ENCODE peak calls at places on chromosomes 11 and 22, in four cellular contexts. One of them, this sample, is unnamed.

GRCh38 chr11:19398772-19399542 is 158.2 kb upstream of the E2F8 start:
- DNase-seq in fibroblast of mammary gland: peak
- DNase-seq in upper lobe of right lung: no peak
- DNase-seq in CD8-positive, alpha-beta T cell: no peak
- DNase-seq in this sample: no peak

GRCh38 chr11:88288560-88288959 is 49.0 kb downstream of the CTSC start:
- DNase-seq in fibroblast of mammary gland: no peak
- DNase-seq in upper lobe of right lung: no peak
- DNase-seq in CD8-positive, alpha-beta T cell: no peak
- DNase-seq in this sample: no peak

GRCh38 chr11:60761436-60762190 is 4.9 kb downstream of the MS4A15 start:
- DNase-seq in fibroblast of mammary gland: no peak
- DNase-seq in upper lobe of right lung: no peak
- DNase-seq in CD8-positive, alpha-beta T cell: no peak
- DNase-seq in this sample: no peak

GRCh38 chr11:28289444-28289843 is 181.3 kb downstream of the METTL15 start:
- DNase-seq in fibroblast of mammary gland: no peak
- DNase-seq in upper lobe of right lung: no peak
- DNase-seq in CD8-positive, alpha-beta T cell: no peak
- DNase-seq in this sample: no peak

GRCh38 chr11:58003591-58003990 is 20.1 kb upstream of the OR9Q1 start:
- DNase-seq in fibroblast of mammary gland: no peak
- DNase-seq in upper lobe of right lung: no peak
- DNase-seq in CD8-positive, alpha-beta T cell: no peak
- DNase-seq in this sample: no peak

GRCh38 chr11:32829157-32829679 is 509 bp upstream of the PRRG4 start:
- DNase-seq in fibroblast of mammary gland: no peak
- DNase-seq in upper lobe of right lung: no peak
- DNase-seq in CD8-positive, alpha-beta T cell: no peak
- DNase-seq in this sample: no peak

GRCh38 chr11:80980221-80980620 is 1539.4 kb upstream of the TENM4 start:
- DNase-seq in fibroblast of mammary gland: peak
- DNase-seq in upper lobe of right lung: no peak
- DNase-seq in CD8-positive, alpha-beta T cell: no peak
- DNase-seq in this sample: no peak

GRCh38 chr11:2194877-2195755 is 23.5 kb upstream of the TH start:
- DNase-seq in fibroblast of mammary gland: peak
- DNase-seq in upper lobe of right lung: no peak
- DNase-seq in CD8-positive, alpha-beta T cell: peak
- DNase-seq in this sample: peak

GRCh38 chr11:2289350-2289749 is 12.4 kb downstream of the C11orf21 start:
- DNase-seq in fibroblast of mammary gland: no peak
- DNase-seq in upper lobe of right lung: no peak
- DNase-seq in CD8-positive, alpha-beta T cell: no peak
- DNase-seq in this sample: peak

GRCh38 chr11:704799-705645 is 1.0 kb upstream of the EPS8L2 start:
- DNase-seq in fibroblast of mammary gland: no peak
- DNase-seq in upper lobe of right lung: peak
- DNase-seq in CD8-positive, alpha-beta T cell: no peak
- DNase-seq in this sample: no peak

GRCh38 chr11:3632070-3632660 is 9.6 kb downstream of the ART5 start:
- DNase-seq in fibroblast of mammary gland: no peak
- DNase-seq in upper lobe of right lung: peak
- DNase-seq in CD8-positive, alpha-beta T cell: no peak
- DNase-seq in this sample: no peak

GRCh38 chr11:46446343-46446751 is 54.8 kb upstream of the CHRM4 start:
- DNase-seq in fibroblast of mammary gland: peak
- DNase-seq in upper lobe of right lung: no peak
- DNase-seq in CD8-positive, alpha-beta T cell: no peak
- DNase-seq in this sample: no peak

GRCh38 chr11:81772161-81772560 is 961.5 kb downstream of the FAM181B start:
- DNase-seq in fibroblast of mammary gland: peak
- DNase-seq in upper lobe of right lung: no peak
- DNase-seq in CD8-positive, alpha-beta T cell: no peak
- DNase-seq in this sample: no peak

GRCh38 chr11:36162282-36162825 is 126.9 kb downstream of the COMMD9 start:
- DNase-seq in fibroblast of mammary gland: no peak
- DNase-seq in upper lobe of right lung: no peak
- DNase-seq in CD8-positive, alpha-beta T cell: no peak
- DNase-seq in this sample: no peak

GRCh38 chr11:62931501-62932278 is 10.5 kb upstream of the CHRM1 start:
- DNase-seq in fibroblast of mammary gland: peak
- DNase-seq in upper lobe of right lung: no peak
- DNase-seq in CD8-positive, alpha-beta T cell: no peak
- DNase-seq in this sample: no peak

GRCh38 chr11:69251639-69252493 is 42.1 kb upstream of the MYEOV start:
- DNase-seq in fibroblast of mammary gland: no peak
- DNase-seq in upper lobe of right lung: peak
- DNase-seq in CD8-positive, alpha-beta T cell: no peak
- DNase-seq in this sample: no peak

GRCh38 chr11:4539603-4540219 is 5.3 kb upstream of the OR52M1 start:
- DNase-seq in fibroblast of mammary gland: peak
- DNase-seq in upper lobe of right lung: peak
- DNase-seq in CD8-positive, alpha-beta T cell: peak
- DNase-seq in this sample: peak

GRCh38 chr11:120632579-120632978 is 121.0 kb downstream of the GRIK4 start:
- DNase-seq in fibroblast of mammary gland: no peak
- DNase-seq in upper lobe of right lung: no peak
- DNase-seq in CD8-positive, alpha-beta T cell: no peak
- DNase-seq in this sample: no peak

GRCh38 chr11:124402326-124402922 is 3.6 kb upstream of the OR8B3 start:
- DNase-seq in fibroblast of mammary gland: peak
- DNase-seq in upper lobe of right lung: no peak
- DNase-seq in CD8-positive, alpha-beta T cell: no peak
- DNase-seq in this sample: peak

GRCh38 chr11:2147391-2147790 is 8.2 kb upstream of the IGF2 start:
- DNase-seq in fibroblast of mammary gland: no peak
- DNase-seq in upper lobe of right lung: no peak
- DNase-seq in CD8-positive, alpha-beta T cell: no peak
- DNase-seq in this sample: no peak

GRCh38 chr11:126328938-126329643 is 25.2 kb downstream of the DCPS start:
- DNase-seq in fibroblast of mammary gland: no peak
- DNase-seq in upper lobe of right lung: no peak
- DNase-seq in CD8-positive, alpha-beta T cell: no peak
- DNase-seq in this sample: no peak

GRCh38 chr22:35517207-35517606 is 23.4 kb upstream of the RASD2 start:
- DNase-seq in fibroblast of mammary gland: no peak
- DNase-seq in upper lobe of right lung: no peak
- DNase-seq in CD8-positive, alpha-beta T cell: no peak
- DNase-seq in this sample: no peak

GRCh38 chr11:122128146-122128545 is 12.1 kb upstream of the BLID start:
- DNase-seq in fibroblast of mammary gland: no peak
- DNase-seq in upper lobe of right lung: no peak
- DNase-seq in CD8-positive, alpha-beta T cell: no peak
- DNase-seq in this sample: no peak

GRCh38 chr11:43567396-43567975 is 113.1 kb upstream of the HSD17B12 start:
- DNase-seq in fibroblast of mammary gland: peak
- DNase-seq in upper lobe of right lung: no peak
- DNase-seq in CD8-positive, alpha-beta T cell: no peak
- DNase-seq in this sample: no peak

GRCh38 chr11:114775849-114776621 is 97.7 kb downstream of the NXPE2 start:
- DNase-seq in fibroblast of mammary gland: no peak
- DNase-seq in upper lobe of right lung: no peak
- DNase-seq in CD8-positive, alpha-beta T cell: no peak
- DNase-seq in this sample: no peak

GRCh38 chr11:112173152-112173551 is 2.2 kb upstream of the BCO2 start:
- DNase-seq in fibroblast of mammary gland: no peak
- DNase-seq in upper lobe of right lung: no peak
- DNase-seq in CD8-positive, alpha-beta T cell: no peak
- DNase-seq in this sample: no peak

GRCh38 chr11:31671681-31672080 is 139.4 kb downstream of the PAX6 start:
- DNase-seq in fibroblast of mammary gland: no peak
- DNase-seq in upper lobe of right lung: no peak
- DNase-seq in CD8-positive, alpha-beta T cell: no peak
- DNase-seq in this sample: no peak

GRCh38 chr22:20060700-20061480 is 19.2 kb upstream of the DGCR8 start:
- DNase-seq in fibroblast of mammary gland: no peak
- DNase-seq in upper lobe of right lung: no peak
- DNase-seq in CD8-positive, alpha-beta T cell: peak
- DNase-seq in this sample: no peak
- TF ChIP-seq CTCF in fibroblast of mammary gland: no peak
- TF ChIP-seq CTCF in upper lobe of right lung: peak
- TF ChIP-seq CTCF in CD8-positive, alpha-beta T cell: no peak
- TF ChIP-seq CTCF in this sample: no peak

GRCh38 chr11:93646399-93646798 is 15.1 kb upstream of the CEP295 start:
- DNase-seq in fibroblast of mammary gland: no peak
- DNase-seq in upper lobe of right lung: no peak
- DNase-seq in CD8-positive, alpha-beta T cell: no peak
- DNase-seq in this sample: no peak

GRCh38 chr11:93645938-93646337 is 15.5 kb upstream of the CEP295 start:
- DNase-seq in fibroblast of mammary gland: no peak
- DNase-seq in upper lobe of right lung: no peak
- DNase-seq in CD8-positive, alpha-beta T cell: no peak
- DNase-seq in this sample: no peak

GRCh38 chr11:93639548-93639947 is 21.9 kb upstream of the CEP295 start:
- DNase-seq in fibroblast of mammary gland: no peak
- DNase-seq in upper lobe of right lung: no peak
- DNase-seq in CD8-positive, alpha-beta T cell: no peak
- DNase-seq in this sample: no peak

GRCh38 chr11:93648168-93648567 is 13.3 kb upstream of the CEP295 start:
- DNase-seq in fibroblast of mammary gland: peak
- DNase-seq in upper lobe of right lung: no peak
- DNase-seq in CD8-positive, alpha-beta T cell: no peak
- DNase-seq in this sample: no peak

DNA sequence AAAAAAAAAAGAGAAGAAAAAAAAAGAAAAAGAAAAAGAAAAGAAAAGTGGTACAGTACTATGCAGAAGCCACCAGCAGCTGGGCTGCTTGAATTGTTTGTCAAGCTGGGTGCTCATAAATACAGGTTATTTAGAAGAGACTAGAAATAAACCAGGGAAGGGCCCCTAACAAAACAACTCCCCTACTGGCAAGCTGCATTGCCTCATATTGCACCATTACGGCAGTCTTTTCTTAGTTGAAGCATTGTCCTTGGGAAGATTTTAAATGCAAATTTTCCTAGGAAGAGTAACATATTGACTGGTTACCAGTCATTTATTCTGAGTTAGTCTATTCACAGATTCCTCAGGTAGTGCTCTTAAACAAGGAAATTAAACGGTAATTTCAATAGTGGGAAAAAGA is 19.1 kb upstream of the CEP295 start:
- DNase-seq in fibroblast of mammary gland: no peak
- DNase-seq in upper lobe of right lung: no peak
- DNase-seq in CD8-positive, alpha-beta T cell: no peak
- DNase-seq in this sample: no peak
- TF ChIP-seq CTCF in fibroblast of mammary gland: no peak
- TF ChIP-seq CTCF in upper lobe of right lung: no peak
- TF ChIP-seq CTCF in CD8-positive, alpha-beta T cell: no peak
- TF ChIP-seq CTCF in this sample: no peak

GRCh38 chr11:131893103-131893502 is 522.7 kb downstream of the NTM start:
- DNase-seq in fibroblast of mammary gland: no peak
- DNase-seq in upper lobe of right lung: no peak
- DNase-seq in CD8-positive, alpha-beta T cell: no peak
- DNase-seq in this sample: no peak

GRCh38 chr11:131888230-131888826 is 517.9 kb downstream of the NTM start:
- DNase-seq in fibroblast of mammary gland: peak
- DNase-seq in upper lobe of right lung: no peak
- DNase-seq in CD8-positive, alpha-beta T cell: no peak
- DNase-seq in this sample: no peak

GRCh38 chr11:131889146-131889577 is 518.7 kb downstream of the NTM start:
- DNase-seq in fibroblast of mammary gland: peak
- DNase-seq in upper lobe of right lung: no peak
- DNase-seq in CD8-positive, alpha-beta T cell: no peak
- DNase-seq in this sample: no peak

GRCh38 chr11:131886201-131886600 is 515.8 kb downstream of the NTM start:
- DNase-seq in fibroblast of mammary gland: no peak
- DNase-seq in upper lobe of right lung: no peak
- DNase-seq in CD8-positive, alpha-beta T cell: no peak
- DNase-seq in this sample: no peak

DNA sequence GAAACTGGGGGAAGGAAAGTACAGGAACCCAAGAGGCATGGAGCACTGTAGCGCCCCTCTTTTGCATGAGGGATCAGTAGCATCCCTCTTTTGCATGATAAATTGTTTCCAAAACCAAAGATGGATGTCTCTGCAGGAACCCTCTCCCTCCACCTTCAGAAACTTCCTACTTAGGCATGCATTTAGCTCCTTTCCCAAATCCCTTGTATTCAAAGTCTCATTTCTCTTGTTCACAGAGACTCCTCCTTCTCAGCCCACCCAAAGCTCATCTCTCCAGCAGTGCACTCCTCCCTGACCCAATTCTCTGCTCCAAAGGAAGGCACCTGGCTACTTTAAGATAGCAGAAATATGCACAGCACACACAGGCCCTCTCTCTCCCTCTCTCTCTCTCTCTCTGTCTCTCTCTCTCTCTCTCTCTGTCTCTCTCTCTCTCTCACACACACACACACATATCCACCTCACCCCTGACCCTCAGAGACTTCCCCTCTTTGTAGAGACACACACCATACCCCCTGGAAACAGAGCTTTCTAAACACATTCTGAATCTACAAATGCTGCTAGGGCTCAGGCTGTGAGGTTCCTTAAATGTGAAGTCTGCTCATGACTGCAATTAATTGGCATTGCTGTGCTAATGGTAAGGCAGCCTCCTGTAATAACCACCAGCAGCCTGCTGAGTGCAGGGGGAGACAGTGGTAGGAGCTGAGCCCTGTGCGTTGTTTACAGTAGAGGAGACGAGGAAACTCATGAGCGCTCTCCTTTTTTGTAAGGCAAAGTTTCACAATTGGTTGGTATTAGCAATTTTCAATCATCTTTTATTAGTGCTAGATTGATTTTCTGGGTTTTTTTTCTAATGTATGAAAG is 519.6 kb downstream of the NTM start:
- DNase-seq in fibroblast of mammary gland: no peak
- DNase-seq in upper lobe of right lung: no peak
- DNase-seq in CD8-positive, alpha-beta T cell: no peak
- DNase-seq in this sample: no peak
- TF ChIP-seq CTCF in fibroblast of mammary gland: no peak
- TF ChIP-seq CTCF in upper lobe of right lung: no peak
- TF ChIP-seq CTCF in CD8-positive, alpha-beta T cell: no peak
- TF ChIP-seq CTCF in this sample: no peak

DNA sequence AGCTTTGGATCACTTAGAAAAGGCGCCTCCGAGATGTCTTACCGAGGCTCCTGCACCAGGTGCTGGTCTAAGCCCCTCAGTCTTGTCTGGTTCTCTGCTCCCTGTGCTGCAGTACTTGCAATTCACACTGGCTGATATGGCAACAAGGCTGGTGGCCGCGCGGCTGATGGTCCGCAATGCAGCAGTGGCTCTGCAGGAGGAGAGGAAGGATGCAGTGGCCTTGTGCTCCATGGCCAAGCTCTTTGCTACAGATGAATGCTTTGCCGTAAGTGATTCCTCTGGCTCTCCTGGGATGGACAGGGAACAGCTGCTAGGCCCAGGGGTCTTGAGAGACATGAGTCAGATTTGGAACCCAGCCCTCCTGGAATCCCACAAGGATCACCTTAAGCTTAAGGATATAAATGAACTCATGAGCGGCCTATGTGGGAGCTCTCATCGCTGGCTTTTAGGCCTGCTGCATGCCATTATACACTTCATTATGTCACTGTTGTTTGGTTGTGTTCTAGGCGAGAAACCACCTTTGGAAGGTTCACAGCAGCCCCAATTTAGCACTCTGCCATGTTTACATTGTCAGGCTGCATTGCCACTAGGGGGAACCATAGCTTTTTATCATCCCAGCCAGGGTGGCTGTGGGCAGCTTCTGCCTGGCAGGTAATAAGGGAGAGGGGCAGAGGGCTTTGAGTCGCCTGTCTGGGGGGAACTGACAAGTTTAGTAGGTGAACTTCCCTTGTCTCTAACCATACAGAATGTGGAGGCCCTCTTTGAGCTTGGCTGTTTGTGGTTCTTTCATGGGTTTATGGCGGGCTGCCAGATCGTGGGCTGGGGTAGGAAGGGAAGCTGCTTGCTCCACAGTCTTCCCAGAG is 8.5 kb downstream of the ACAD8 start:
- DNase-seq in fibroblast of mammary gland: peak
- DNase-seq in upper lobe of right lung: no peak
- DNase-seq in CD8-positive, alpha-beta T cell: peak
- DNase-seq in this sample: no peak
- TF ChIP-seq CTCF in fibroblast of mammary gland: peak
- TF ChIP-seq CTCF in upper lobe of right lung: peak
- TF ChIP-seq CTCF in CD8-positive, alpha-beta T cell: peak
- TF ChIP-seq CTCF in this sample: no peak